ENCODE peak calls at places on chromosomes 7 and 10, in seven cellular contexts. C, K, H, Z, E, L and A are unnamed samples.

GRCh38 chr10:77737608-77738007 is 100.0 kb upstream of the KCNMA1 start:
- DNase-seq in K (no peak), Z (no peak), C (peak), H (no peak), L (no peak), E (no peak), A (no peak)

GRCh38 chr10:77618117-77618516 is 19.5 kb downstream of the KCNMA1 start:
- DNase-seq in K (no peak), L (no peak), E (no peak), Z (no peak), H (no peak), C (no peak), A (no peak)

GRCh38 chr7:134420509-134421125 is 38.3 kb downstream of the AKR1B1 start:
- DNase-seq in Z (no peak), H (no peak), K (peak), C (peak), E (peak), L (peak), A (peak)

GRCh38 chr7:136086712-136087111 is 109.6 kb upstream of the MTPN start:
- DNase-seq in K (peak), H (peak), C (peak), L (peak), E (peak), Z (peak), A (peak)

GRCh38 chr10:33697016-33697415 is 362.5 kb upstream of the NRP1 start:
- DNase-seq in E (no peak), L (no peak), K (no peak), Z (no peak), C (no peak), H (no peak), A (no peak)

GRCh38 chr10:96613565-96613964 is 26.8 kb upstream of the TM9SF3 start:
- DNase-seq in H (no peak), Z (no peak), C (no peak), E (no peak), L (no peak), K (no peak), A (no peak)

GRCh38 chr10:61942997-61943457 is 41.5 kb downstream of the ARID5B start:
- DNase-seq in Z (no peak), E (no peak), L (no peak), C (no peak), H (no peak), K (no peak), A (no peak)

GRCh38 chr10:130231211-130231850 is 95.1 kb downstream of the GLRX3 start:
- DNase-seq in Z (no peak), L (no peak), K (no peak), E (no peak), C (no peak), H (no peak), A (no peak)

GRCh38 chr10:52318822-52319464 is 4.9 kb downstream of the DKK1 start:
- DNase-seq in L (no peak), Z (no peak), C (peak), E (peak), K (no peak), H (no peak), A (no peak)

GRCh38 chr10:20745556-20745955 is 151.6 kb downstream of the NEBL start:
- DNase-seq in E (no peak), K (no peak), Z (no peak), H (no peak), L (no peak), C (no peak), A (no peak)

GRCh38 chr7:84256481-84256880 is 61.9 kb upstream of the SEMA3A start:
- DNase-seq in H (no peak), Z (no peak), E (no peak), C (no peak), K (no peak), L (no peak), A (no peak)

GRCh38 chr7:8440670-8441069 is 7.3 kb downstream of the NXPH1 start:
- DNase-seq in Z (no peak), E (no peak), H (no peak), L (no peak), K (no peak), C (no peak), A (no peak)

GRCh38 chr7:150994141-150994837 is 3.5 kb downstream of the NOS3 start:
- DNase-seq in H (no peak), E (no peak), C (no peak), L (peak), Z (no peak), K (peak), A (no peak)

GRCh38 chr10:79446451-79447020 is 1.1 kb upstream of the ZCCHC24 start:
- DNase-seq in H (no peak), E (no peak), K (peak), C (no peak), L (peak), Z (no peak), A (no peak)

GRCh38 chr10:90138844-90139243 is 437.5 kb downstream of the KIF20B start:
- DNase-seq in E (peak), C (no peak), K (no peak), L (no peak), Z (no peak), H (no peak), A (peak)
- TF ChIP-seq YY1 in E (no peak), C (no peak), K (no peak), L (no peak), Z (no peak), H (no peak), A (no peak)

DNA sequence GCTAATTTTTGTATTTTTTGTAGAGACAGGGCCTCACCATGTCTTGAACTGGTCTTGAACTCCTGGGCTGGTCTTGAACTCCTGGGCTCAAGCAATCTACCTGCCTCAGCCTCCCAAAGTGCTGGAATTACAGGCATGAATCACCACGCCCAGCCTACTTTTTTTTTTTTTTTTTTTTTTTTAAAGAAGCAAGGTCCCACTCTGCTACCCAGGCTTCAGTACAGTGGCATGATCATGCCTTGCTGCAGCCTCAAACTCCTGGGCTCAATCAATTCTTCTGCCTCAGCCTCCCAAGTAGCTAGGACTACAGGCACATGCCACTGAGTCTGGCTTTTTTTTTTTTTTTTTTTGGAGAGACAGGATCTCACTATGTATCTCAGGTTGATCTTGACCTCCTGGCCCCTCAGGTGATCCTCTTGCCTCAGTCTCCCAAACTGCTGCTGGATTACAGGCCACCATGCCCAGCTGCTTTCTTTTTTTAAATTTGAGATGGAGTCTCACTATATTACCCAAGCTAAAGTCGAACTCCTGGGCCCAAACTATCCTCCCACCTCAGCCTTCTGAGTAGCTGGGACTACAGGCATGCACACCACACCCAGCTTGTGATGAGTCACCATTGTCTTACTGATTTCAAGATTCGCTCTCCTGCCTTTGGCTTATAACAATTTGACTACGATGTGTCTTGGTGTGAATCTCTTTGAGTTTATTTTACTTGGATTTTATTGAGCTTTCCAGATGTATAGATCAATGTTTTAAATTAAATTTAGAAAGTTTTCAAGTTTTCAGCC is 9.0 kb downstream of the RPEL1 start:
- DNase-seq in E (no peak), K (no peak), L (peak), Z (no peak), C (peak), H (no peak), A (no peak)
- TF ChIP-seq YY1 in E (no peak), K (no peak), L (no peak), Z (no peak), C (no peak), H (no peak), A (no peak)

GRCh38 chr7:55172881-55173609 is 154.2 kb downstream of the EGFR start:
- DNase-seq in H (no peak), C (no peak), E (no peak), Z (no peak), K (no peak), L (no peak), A (no peak)
- TF ChIP-seq YY1 in H (no peak), C (no peak), E (no peak), Z (no peak), K (no peak), L (no peak), A (no peak)

GRCh38 chr10:24952701-24953349 is 419 bp upstream of the PRTFDC1 start:
- DNase-seq in Z (no peak), E (no peak), H (no peak), L (peak), C (no peak), K (peak), A (peak)

GRCh38 chr10:24950439-24950838 is 2.0 kb downstream of the PRTFDC1 start:
- DNase-seq in H (no peak), E (no peak), K (no peak), C (no peak), Z (no peak), L (no peak), A (no peak)

GRCh38 chr10:24953350-24954074 is 1.1 kb upstream of the PRTFDC1 start:
- DNase-seq in E (no peak), Z (no peak), L (no peak), C (no peak), K (no peak), H (no peak), A (no peak)

GRCh38 chr10:24951201-24952145 is 933 bp downstream of the PRTFDC1 start:
- DNase-seq in E (no peak), H (peak), Z (no peak), L (peak), K (peak), C (no peak), A (peak)

DNA sequence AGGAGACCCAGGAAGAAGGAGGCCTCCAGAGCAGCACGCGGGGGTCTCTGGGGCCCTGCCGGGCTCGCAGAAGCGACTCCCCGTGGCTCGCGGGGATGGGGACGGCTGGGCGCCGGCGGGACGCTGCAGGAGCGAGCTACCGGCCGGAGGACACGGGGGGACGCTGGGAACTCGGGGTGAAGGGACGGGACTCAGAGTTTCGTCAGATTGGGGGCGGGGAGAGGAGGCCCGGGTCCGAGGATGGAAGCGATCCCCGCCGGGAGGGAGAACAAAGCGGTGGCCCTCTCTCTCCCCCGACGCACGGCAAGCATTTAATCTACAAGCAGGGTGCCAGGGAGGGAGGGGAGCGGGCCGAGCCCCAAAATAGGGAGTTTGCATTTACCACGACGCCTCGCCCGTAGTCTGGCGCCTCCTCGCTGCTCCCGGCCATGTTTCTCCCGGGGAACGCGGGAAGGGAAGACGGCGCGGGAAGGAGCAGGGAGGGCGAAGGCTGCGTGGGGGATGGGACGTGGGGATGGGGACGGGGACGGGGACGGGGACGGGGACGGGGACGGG is at the start of gene PRTFDC1:
- DNase-seq in Z (no peak), L (peak), H (no peak), K (no peak), E (no peak), C (no peak), A (no peak)
- TF ChIP-seq YY1 in Z (no peak), L (peak), H (peak), K (peak), E (no peak), C (no peak), A (no peak)

DNA sequence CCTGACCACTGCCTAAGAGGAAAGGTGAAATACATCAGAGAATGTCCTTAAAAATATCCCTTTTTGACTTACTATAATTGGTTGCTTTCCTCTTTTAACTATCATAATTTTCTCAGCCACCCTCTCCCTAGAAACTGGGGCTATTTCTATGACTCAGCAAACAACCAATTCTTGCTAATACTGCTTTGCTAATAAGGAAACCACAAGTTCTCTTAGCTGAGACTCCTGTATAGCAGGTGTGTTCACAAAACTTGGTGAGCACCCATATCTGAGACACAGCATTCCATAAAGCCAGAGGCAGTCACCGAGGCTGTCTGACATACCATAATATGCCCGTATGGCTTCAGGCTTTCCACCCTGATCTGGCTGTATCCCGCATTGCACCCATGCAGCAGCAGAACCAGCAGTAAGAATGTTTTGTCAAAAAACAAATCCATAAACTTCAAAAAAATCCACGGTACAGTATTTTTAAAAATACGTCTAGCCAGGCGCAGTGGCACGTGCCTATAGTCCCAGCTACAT is 191.7 kb upstream of the C7orf33 start:
- DNase-seq in H (no peak), L (no peak), Z (peak), C (no peak), E (no peak), K (no peak), A (no peak)
- TF ChIP-seq YY1 in H (no peak), L (no peak), Z (no peak), C (no peak), E (no peak), K (no peak), A (no peak)

DNA sequence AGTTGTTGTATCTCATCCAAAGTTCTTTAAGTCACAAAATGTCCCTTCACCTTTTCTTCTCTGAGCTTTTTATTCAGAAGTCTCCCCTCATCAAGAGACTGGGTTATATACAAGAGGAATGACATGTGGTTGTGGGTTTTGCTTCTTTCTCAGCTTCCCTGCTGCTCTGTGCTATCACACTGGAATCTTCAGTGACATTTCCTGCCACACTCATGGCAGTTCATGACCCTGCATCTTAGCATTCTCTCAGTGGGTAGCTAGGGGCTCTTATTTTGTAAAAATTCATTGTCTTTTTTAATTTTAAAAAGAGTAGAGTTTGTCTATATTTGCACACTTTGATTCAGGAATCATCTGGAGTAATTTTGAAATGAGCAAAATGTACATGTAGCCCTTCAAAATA is 236.9 kb upstream of the TMEM229A start:
- DNase-seq in E (no peak), Z (no peak), C (no peak), K (peak), L (no peak), H (no peak), A (no peak)
- TF ChIP-seq YY1 in E (no peak), Z (no peak), C (no peak), K (no peak), L (no peak), H (no peak), A (no peak)

DNA sequence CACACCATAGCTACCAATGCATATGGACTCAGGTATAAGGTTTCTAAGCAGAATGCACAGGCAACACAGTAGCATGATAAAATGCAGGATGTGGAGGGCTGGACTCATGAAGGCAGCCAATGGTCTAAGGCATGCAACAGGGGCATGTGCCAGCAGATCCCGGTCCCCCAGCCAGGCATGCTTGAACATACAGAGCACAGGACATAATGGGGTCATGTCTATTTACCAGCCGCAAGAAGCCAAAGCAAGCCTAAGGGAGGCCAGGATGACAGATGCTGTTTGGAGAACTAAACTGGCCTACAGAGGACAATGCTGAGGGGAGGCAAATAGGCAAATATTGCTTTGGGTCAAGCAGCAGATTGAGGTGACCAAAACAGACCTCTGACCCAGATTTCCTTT is 60.0 kb upstream of the PDLIM1 start:
- DNase-seq in E (peak), C (no peak), Z (no peak), L (no peak), H (no peak), K (no peak), A (no peak)
- TF ChIP-seq YY1 in E (no peak), C (no peak), Z (no peak), L (no peak), H (no peak), K (no peak), A (no peak)

GRCh38 chr7:152894295-152895170 is 135.0 kb downstream of the ACTR3B start:
- DNase-seq in K (peak), L (peak), H (no peak), E (peak), Z (no peak), C (no peak), A (no peak)
- TF ChIP-seq YY1 in K (no peak), L (peak), H (peak), E (peak), Z (no peak), C (no peak), A (no peak)

GRCh38 chr7:101869026-101869900 is 51.8 kb downstream of the CUX1 start:
- DNase-seq in Z (no peak), K (no peak), H (no peak), E (no peak), C (no peak), L (peak), A (no peak)
- TF ChIP-seq YY1 in Z (no peak), K (no peak), H (no peak), E (no peak), C (no peak), L (no peak), A (no peak)